ENCODE peak calls at places on chromosome 2, in seven cellular contexts. F is HCEC 1CT, I is coronary artery, T is NCI-H748 treated with DMSO at 0.1 percent for 48 hours, P is GM12865, Z is kidney epithelial cell, B is left colon. D is an unnamed sample.

GRCh38 chr2:35125871-35126270 is 1229.7 kb upstream of the CRIM1 start:
- DNase-seq in F (no peak), I (no peak), T (no peak), P (no peak), Z (no peak), B (no peak), D (no peak)

GRCh38 chr2:1140389-1141003 is 189.8 kb downstream of the SNTG2 start:
- DNase-seq in F (no peak), I (no peak), T (peak; percentile 28), P (no peak), Z (no peak), B (peak; percentile 21), D (peak; percentile 69)

GRCh38 chr2:190637331-190637734 is 11.6 kb upstream of the NAB1 start:
- DNase-seq in F (peak; percentile 61), I (no peak), T (no peak), P (no peak), Z (no peak), B (no peak), D (no peak)

GRCh38 chr2:160570386-160570785 is 76.8 kb upstream of the RBMS1 start:
- DNase-seq in F (no peak), I (no peak), T (no peak), P (no peak), Z (no peak), B (no peak), D (no peak)

GRCh38 chr2:233247744-233248143 is 3.7 kb upstream of the ATG16L1 start:
- DNase-seq in F (no peak), I (no peak), T (no peak), P (peak; percentile 25), Z (peak; percentile 76), B (no peak), D (no peak)

GRCh38 chr2:240687045-240687740 is 4.5 kb upstream of the AQP12A start:
- DNase-seq in F (no peak), I (peak; percentile 58), T (no peak), P (no peak), Z (no peak), B (no peak), D (no peak)

GRCh38 chr2:73260338-73260984 is 23.8 kb downstream of the FBXO41 start:
- DNase-seq in F (peak; percentile 45), I (no peak), T (no peak), P (peak; percentile 35), Z (no peak), B (peak; percentile 53), D (peak; percentile 97)

GRCh38 chr2:17729880-17730279 is 23.7 kb downstream of the SMC6 start:
- DNase-seq in F (no peak), I (no peak), T (no peak), P (no peak), Z (no peak), B (no peak), D (no peak)

GRCh38 chr2:29238497-29238896 is 123.3 kb downstream of the CLIP4 start:
- DNase-seq in F (peak; percentile 42), I (no peak), T (no peak), P (peak; percentile 41), Z (no peak), B (no peak), D (peak; percentile 70)

D was measured in HuH-7.